ENCODE peak calls at places on chromosomes 4 and X, in six cellular contexts. One of them, this sample, is unnamed.
A peak's percentile ranks its signal among the peaks of the same experiment; 100 is the strongest.

GRCh38 chr4:19026281-19026680 is 1004.7 kb upstream of the LCORL start:
- DNase-seq in MG63: peak; percentile 33
- DNase-seq in NCI-H2171: no peak
- DNase-seq in EL: peak; percentile 15
- DNase-seq in HFF-Myc: no peak
- DNase-seq in GOT3: no peak
- DNase-seq in this sample: no peak

GRCh38 chr4:183807420-183808101 is 97.5 kb upstream of the STOX2 start:
- DNase-seq in MG63: no peak
- DNase-seq in NCI-H2171: no peak
- DNase-seq in EL: no peak
- DNase-seq in HFF-Myc: no peak
- DNase-seq in GOT3: no peak
- DNase-seq in this sample: no peak

GRCh38 chr4:7004331-7004730 is 38.8 kb upstream of the TADA2B start:
- DNase-seq in MG63: no peak
- DNase-seq in NCI-H2171: no peak
- DNase-seq in EL: no peak
- DNase-seq in HFF-Myc: no peak
- DNase-seq in GOT3: no peak
- DNase-seq in this sample: no peak

GRCh38 chr4:156295676-156296075 is 342.0 kb upstream of the CTSO start:
- DNase-seq in MG63: no peak
- DNase-seq in NCI-H2171: no peak
- DNase-seq in EL: no peak
- DNase-seq in HFF-Myc: no peak
- DNase-seq in GOT3: no peak
- DNase-seq in this sample: no peak

GRCh38 chrX:30935985-30936384 is 46.9 kb upstream of the TAB3 start:
- DNase-seq in MG63: peak; percentile 7
- DNase-seq in NCI-H2171: no peak
- DNase-seq in EL: peak; percentile 28
- DNase-seq in HFF-Myc: no peak
- DNase-seq in GOT3: no peak
- DNase-seq in this sample: no peak

GRCh38 chrX:72716766-72717165 is 2.7 kb upstream of the PHKA1 start:
- DNase-seq in MG63: no peak
- DNase-seq in NCI-H2171: no peak
- DNase-seq in EL: no peak
- DNase-seq in HFF-Myc: no peak
- DNase-seq in GOT3: no peak
- DNase-seq in this sample: no peak

GRCh38 chrX:49042581-49043219 is 457 bp downstream of the TFE3 start:
- DNase-seq in MG63: no peak
- DNase-seq in NCI-H2171: no peak
- DNase-seq in EL: peak; percentile 10
- DNase-seq in HFF-Myc: no peak
- DNase-seq in GOT3: no peak
- DNase-seq in this sample: no peak

GRCh38 chr4:65007841-65008439 is 598.7 kb upstream of the TECRL start:
- DNase-seq in MG63: no peak
- DNase-seq in NCI-H2171: peak; percentile 23
- DNase-seq in EL: peak; percentile 45
- DNase-seq in HFF-Myc: no peak
- DNase-seq in GOT3: no peak
- DNase-seq in this sample: no peak

GRCh38 chrX:119729408-119730201 is 28.8 kb upstream of the SOWAHD start:
- DNase-seq in MG63: peak; percentile 29
- DNase-seq in NCI-H2171: peak; percentile 33
- DNase-seq in EL: peak; percentile 56
- DNase-seq in HFF-Myc: no peak
- DNase-seq in GOT3: peak; percentile 5
- DNase-seq in this sample: no peak

This sample was measured in brain pericyte.